ENCODE peak calls at places on chromosome 11, in seven cellular contexts. B, J, C, Z, H, P and R are unnamed samples.
A peak's percentile ranks its signal among the peaks of the same experiment; 100 is the strongest.

GRCh38 chr11:57432714-57433163 is 5.8 kb upstream of the SLC43A3 start:
- DNase-seq in B (no peak), J (no peak), C (no peak), Z (peak; percentile 35), H (no peak), P (no peak), R (peak; percentile 86)

GRCh38 chr11:12075291-12075690 is 35.1 kb upstream of the MICAL2 start:
- DNase-seq in B (no peak), J (peak; percentile 14), C (no peak), Z (no peak), H (no peak), P (no peak), R (no peak)

GRCh38 chr11:91664521-91664920 is 560.1 kb upstream of the FAT3 start:
- DNase-seq in B (no peak), J (no peak), C (no peak), Z (no peak), H (no peak), P (peak; percentile 21), R (no peak)

GRCh38 chr11:62353841-62354240 is 16.6 kb downstream of the ASRGL1 start:
- DNase-seq in B (no peak), J (no peak), C (no peak), Z (no peak), H (no peak), P (no peak), R (no peak)

GRCh38 chr11:120867024-120867423 is 156.9 kb upstream of the TBCEL start:
- DNase-seq in B (no peak), J (no peak), C (no peak), Z (no peak), H (no peak), P (no peak), R (no peak)

GRCh38 chr11:44609028-44609782 is 43.7 kb downstream of the CD82 start:
- DNase-seq in B (no peak), J (no peak), C (no peak), Z (peak; percentile 48), H (no peak), P (no peak), R (no peak)

GRCh38 chr11:70627219-70627618 is 228.9 kb downstream of the CTTN start:
- DNase-seq in B (no peak), J (no peak), C (no peak), Z (no peak), H (no peak), P (peak; percentile 70), R (no peak)

GRCh38 chr11:118895093-118896039 is 11.7 kb downstream of the CXCR5 start:
- DNase-seq in B (no peak), J (no peak), C (no peak), Z (peak; percentile 75), H (peak; percentile 65), P (no peak), R (no peak)

GRCh38 chr11:14552089-14552488 is 31.9 kb upstream of the PSMA1 start:
- DNase-seq in B (no peak), J (no peak), C (no peak), Z (no peak), H (no peak), P (no peak), R (no peak)

GRCh38 chr11:26778000-26778757 is 56.3 kb upstream of the SLC5A12 start:
- DNase-seq in B (no peak), J (no peak), C (no peak), Z (no peak), H (no peak), P (no peak), R (peak; percentile 38)

GRCh38 chr11:36469881-36470802 is 39.9 kb downstream of the TRAF6 start:
- DNase-seq in B (no peak), J (no peak), C (no peak), Z (no peak), H (no peak), P (peak; percentile 58), R (peak; percentile 66)